ENCODE peak calls at places on chromosomes 13 and 19, in eight cellular contexts. I is neural progenitor cell, T is HCT116, C is GM23248, B is hepatocyte, Q is OCI-LY7, D is SK-N-SH, U is MM.1S. G is an unnamed sample.

GRCh38 chr19:11894851-11895250 is 7.3 kb downstream of the ZNF69 start:
- DNase-seq in I (no peak), T (no peak), C (no peak), B (no peak), Q (no peak), D (no peak), U (no peak), G (no peak)

GRCh38 chr13:77832339-77833100 is 86.1 kb downstream of the EDNRB start:
- DNase-seq in I (peak; percentile 50), T (no peak), C (peak; percentile 34), B (no peak), Q (no peak), D (no peak), U (no peak), G (no peak)

GRCh38 chr19:2457394-2458037 is 757 bp upstream of the LMNB2 start:
- DNase-seq in I (no peak), T (no peak), C (no peak), B (no peak), Q (no peak), D (no peak), U (no peak), G (no peak)

GRCh38 chr19:50384685-50385535 is 763 bp downstream of the POLD1 start:
- DNase-seq in I (peak; percentile 46), T (no peak), C (peak; percentile 66), B (no peak), Q (no peak), D (peak; percentile 33), U (no peak), G (peak; percentile 54)

GRCh38 chr13:49214917-49215376 is 5.2 kb upstream of the MLNR start:
- DNase-seq in I (no peak), T (peak; percentile 19), C (peak; percentile 24), B (no peak), Q (peak; percentile 72), D (no peak), U (peak; percentile 54), G (peak; percentile 11)

GRCh38 chr13:66977156-66977555 is 253.0 kb downstream of the PCDH9 start:
- DNase-seq in I (no peak), T (no peak), C (no peak), B (no peak), Q (no peak), D (no peak), U (no peak), G (no peak)

GRCh38 chr13:114025432-114026127 is 51.7 kb upstream of the C13orf46 start:
- DNase-seq in I (peak; percentile 38), T (no peak), C (no peak), B (no peak), Q (peak; percentile 31), D (peak; percentile 85), U (peak; percentile 79), G (no peak)

GRCh38 chr19:57280165-57280912 is at the start of gene ZNF460:
- DNase-seq in I (peak; percentile 99), T (peak; percentile 95), C (peak; percentile 99), B (peak; percentile 99), Q (peak; percentile 97), D (peak; percentile 96), U (peak; percentile 97), G (peak; percentile 98)

GRCh38 chr19:38255759-38256052 is 468 bp downstream of the PPP1R14A start:
- DNase-seq in I (peak; percentile 46), T (no peak), C (no peak), B (no peak), Q (no peak), D (peak; percentile 50), U (no peak), G (no peak)

GRCh38 chr13:91609353-91609752 is 210.9 kb downstream of the GPC5 start:
- DNase-seq in I (no peak), T (no peak), C (no peak), B (peak; percentile 28), Q (no peak), D (peak; percentile 34), U (no peak), G (peak; percentile 7)

GRCh38 chr13:62643007-62643483 is 1227.4 kb upstream of the PCDH20 start:
- DNase-seq in I (no peak), T (peak; percentile 98), C (peak; percentile 4), B (peak; percentile 40), Q (no peak), D (no peak), U (no peak), G (peak; percentile 80)

GRCh38 chr19:13099073-13099999 is 3.3 kb downstream of the LYL1 start:
- DNase-seq in I (peak; percentile 65), T (no peak), C (no peak), B (peak; percentile 63), Q (peak; percentile 70), D (no peak), U (peak; percentile 73), G (no peak)

GRCh38 chr19:7832781-7833180 is 2.8 kb downstream of the EVI5L start:
- DNase-seq in I (no peak), T (no peak), C (peak; percentile 42), B (no peak), Q (no peak), D (no peak), U (no peak), G (no peak)

GRCh38 chr19:31717316-31717715 is 368.1 kb upstream of the TSHZ3 start:
- DNase-seq in I (no peak), T (no peak), C (no peak), B (no peak), Q (no peak), D (no peak), U (no peak), G (no peak)

GRCh38 chr13:107104631-107105030 is 536.7 kb upstream of the ARGLU1 start:
- DNase-seq in I (no peak), T (no peak), C (no peak), B (no peak), Q (no peak), D (no peak), U (no peak), G (no peak)

GRCh38 chr13:45529758-45530157 is 65.0 kb downstream of the COG3 start:
- DNase-seq in I (no peak), T (no peak), C (no peak), B (no peak), Q (no peak), D (no peak), U (no peak), G (peak; percentile 39)

GRCh38 chr13:94711561-94712286 is 621 bp downstream of the SOX21 start:
- DNase-seq in I (peak; percentile 61), T (no peak), C (peak; percentile 39), B (peak; percentile 46), Q (no peak), D (peak; percentile 54), U (no peak), G (peak; percentile 27)

GRCh38 chr19:30228113-30228725 is 144.0 kb upstream of the ZNF536 start:
- DNase-seq in I (peak; percentile 58), T (no peak), C (peak; percentile 53), B (peak; percentile 38), Q (no peak), D (peak; percentile 80), U (no peak), G (no peak)

GRCh38 chr13:45179428-45179827 is 21.4 kb downstream of the KCTD4 start:
- DNase-seq in I (no peak), T (no peak), C (no peak), B (no peak), Q (no peak), D (no peak), U (no peak), G (no peak)

GRCh38 chr13:24142886-24143285 is 17.6 kb upstream of the SPATA13 start:
- DNase-seq in I (no peak), T (no peak), C (no peak), B (no peak), Q (no peak), D (no peak), U (no peak), G (no peak)

GRCh38 chr13:42486711-42487198 is 87.2 kb upstream of the TNFSF11 start:
- DNase-seq in I (no peak), T (no peak), C (peak; percentile 69), B (no peak), Q (no peak), D (no peak), U (no peak), G (peak; percentile 88)

GRCh38 chr19:47430041-47430802 is 10.9 kb upstream of the MEIS3 start:
- DNase-seq in I (peak; percentile 80), T (no peak), C (peak; percentile 88), B (peak; percentile 80), Q (no peak), D (no peak), U (no peak), G (no peak)

GRCh38 chr13:51271008-51271407 is 48.8 kb downstream of the FAM124A start:
- DNase-seq in I (no peak), T (no peak), C (no peak), B (no peak), Q (no peak), D (no peak), U (no peak), G (no peak)

GRCh38 chr19:8194528-8195275 is 14.5 kb upstream of the CERS4 start:
- DNase-seq in I (no peak), T (no peak), C (no peak), B (no peak), Q (peak; percentile 84), D (no peak), U (peak; percentile 34), G (no peak)

GRCh38 chr19:33300016-33300981 is 2.0 kb downstream of the CEBPA start:
- DNase-seq in I (no peak), T (no peak), C (no peak), B (no peak), Q (no peak), D (peak; percentile 32), U (no peak), G (no peak)

GRCh38 chr19:22517496-22518411 is 95.6 kb upstream of the ZNF98 start:
- DNase-seq in I (no peak), T (no peak), C (no peak), B (no peak), Q (no peak), D (peak; percentile 12), U (no peak), G (no peak)
- H3K9me3 ChIP-seq in I (no peaks in the 10 kb centered on the region), T (no peaks in the 10 kb centered on the region), C (no peaks in the 10 kb centered on the region), B (no peaks in the 10 kb centered on the region), Q (no peaks in the 10 kb centered on the region), D (no peaks in the 10 kb centered on the region), U (no peaks in the 10 kb centered on the region), G (peaks cover 5% of the 10 kb centered on the region)

GRCh38 chr19:44869728-44870470 is 21.2 kb upstream of the TOMM40 start:
- DNase-seq in I (no peak), T (no peak), C (peak; percentile 55), B (no peak), Q (no peak), D (no peak), U (no peak), G (peak; percentile 27)
- TF ChIP-seq EZH2phosphoT487 in I (no peak), T (no peak), C (no peak), B (no peak), Q (no peak), D (no peak), U (no peak), G (no peak)

GRCh38 chr19:15671237-15671636 is 1.6 kb upstream of the CYP4F12 start:
- DNase-seq in I (no peak), T (no peak), C (no peak), B (no peak), Q (no peak), D (no peak), U (no peak), G (no peak)
- H3K9me3 ChIP-seq in I (peaks cover 3% of the 10 kb centered on the region), T (no peaks in the 10 kb centered on the region), C (no peaks in the 10 kb centered on the region), B (no peaks in the 10 kb centered on the region), Q (no peaks in the 10 kb centered on the region), D (no peaks in the 10 kb centered on the region), U (no peaks in the 10 kb centered on the region), G (no peaks in the 10 kb centered on the region)

DNA sequence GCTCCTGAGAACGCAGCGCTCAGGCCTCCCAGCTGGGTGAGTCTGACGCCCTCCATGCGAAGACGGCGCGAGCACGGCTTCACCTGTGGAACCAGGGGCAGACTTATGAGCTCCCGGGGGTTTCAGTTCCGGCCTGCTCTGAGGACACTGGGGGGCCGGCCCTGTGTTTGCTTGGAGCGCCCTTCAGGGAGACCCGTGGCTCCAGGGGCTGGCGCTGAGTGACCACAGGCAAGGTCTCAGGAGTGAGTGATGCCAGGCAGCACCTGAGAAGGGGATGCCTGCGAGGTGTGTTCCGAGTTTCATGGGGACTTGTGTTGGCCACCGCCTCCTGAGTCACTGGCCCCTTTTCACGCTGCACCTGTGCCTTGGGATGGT is 4.5 kb downstream of the MCF2L start:
- DNase-seq in I (no peak), T (no peak), C (no peak), B (no peak), Q (no peak), D (no peak), U (no peak), G (no peak)
- TF ChIP-seq EZH2phosphoT487 in I (no peak), T (no peak), C (no peak), B (no peak), Q (no peak), D (no peak), U (no peak), G (no peak)